ENCODE peak calls at places on chromosomes 16 and 17, in seven cellular contexts. One of them, this sample, is unnamed.

GRCh38 chr17:50541402-50541915 is 5.5 kb upstream of the SPATA20 start:
- DNase-seq in HEK293T: no peak
- DNase-seq in type B pancreatic cell: no peak
- DNase-seq in ascending aorta: no peak
- DNase-seq in AG08395: no peak
- DNase-seq in neural progenitor cell: no peak
- DNase-seq in astrocyte of the hippocampus: no peak
- DNase-seq in this sample: no peak

GRCh38 chr16:79839851-79840321 is 239.3 kb upstream of the MAF start:
- DNase-seq in astrocyte of the hippocampus: no peak
- DNase-seq in AG08395: no peak
- DNase-seq in HEK293T: no peak
- DNase-seq in neural progenitor cell: no peak
- DNase-seq in ascending aorta: no peak
- DNase-seq in type B pancreatic cell: no peak
- DNase-seq in this sample: no peak

GRCh38 chr16:68259007-68259406 is 5.3 kb upstream of the SLC7A6 start:
- DNase-seq in neural progenitor cell: no peak
- DNase-seq in HEK293T: no peak
- DNase-seq in astrocyte of the hippocampus: no peak
- DNase-seq in ascending aorta: no peak
- DNase-seq in AG08395: no peak
- DNase-seq in type B pancreatic cell: no peak
- DNase-seq in this sample: no peak

GRCh38 chr16:54176376-54176901 is 110.1 kb downstream of the IRX3 start:
- DNase-seq in astrocyte of the hippocampus: no peak
- DNase-seq in AG08395: peak
- DNase-seq in type B pancreatic cell: no peak
- DNase-seq in HEK293T: no peak
- DNase-seq in ascending aorta: no peak
- DNase-seq in neural progenitor cell: peak
- DNase-seq in this sample: peak

GRCh38 chr16:11198817-11199216 is 57.2 kb downstream of the SOCS1 start:
- DNase-seq in ascending aorta: no peak
- DNase-seq in type B pancreatic cell: no peak
- DNase-seq in astrocyte of the hippocampus: no peak
- DNase-seq in neural progenitor cell: no peak
- DNase-seq in HEK293T: no peak
- DNase-seq in AG08395: no peak
- DNase-seq in this sample: no peak

GRCh38 chr16:16982614-16983013 is 488.1 kb downstream of the XYLT1 start:
- DNase-seq in ascending aorta: no peak
- DNase-seq in astrocyte of the hippocampus: no peak
- DNase-seq in HEK293T: no peak
- DNase-seq in AG08395: no peak
- DNase-seq in type B pancreatic cell: no peak
- DNase-seq in neural progenitor cell: no peak
- DNase-seq in this sample: no peak

GRCh38 chr17:77379065-77379428 is 238.3 kb downstream of the SEC14L1 start:
- DNase-seq in HEK293T: no peak
- DNase-seq in neural progenitor cell: no peak
- DNase-seq in astrocyte of the hippocampus: no peak
- DNase-seq in ascending aorta: no peak
- DNase-seq in type B pancreatic cell: no peak
- DNase-seq in AG08395: no peak
- DNase-seq in this sample: no peak

GRCh38 chr16:56246051-56246817 is 54.9 kb downstream of the GNAO1 start:
- DNase-seq in HEK293T: no peak
- DNase-seq in neural progenitor cell: peak
- DNase-seq in ascending aorta: no peak
- DNase-seq in AG08395: no peak
- DNase-seq in type B pancreatic cell: no peak
- DNase-seq in astrocyte of the hippocampus: peak
- DNase-seq in this sample: no peak

GRCh38 chr17:53792451-53792850 is 30.3 kb upstream of the KIF2B start:
- DNase-seq in astrocyte of the hippocampus: no peak
- DNase-seq in ascending aorta: no peak
- DNase-seq in HEK293T: no peak
- DNase-seq in AG08395: no peak
- DNase-seq in neural progenitor cell: peak
- DNase-seq in type B pancreatic cell: no peak
- DNase-seq in this sample: no peak

GRCh38 chr16:15979801-15980200 is 30.4 kb downstream of the ABCC1 start:
- DNase-seq in neural progenitor cell: no peak
- DNase-seq in astrocyte of the hippocampus: no peak
- DNase-seq in HEK293T: no peak
- DNase-seq in ascending aorta: peak
- DNase-seq in AG08395: no peak
- DNase-seq in type B pancreatic cell: no peak
- DNase-seq in this sample: no peak

GRCh38 chr17:8632087-8632486 is 1.6 kb upstream of the MYH10 start:
- DNase-seq in HEK293T: no peak
- DNase-seq in ascending aorta: no peak
- DNase-seq in AG08395: no peak
- DNase-seq in type B pancreatic cell: no peak
- DNase-seq in astrocyte of the hippocampus: no peak
- DNase-seq in neural progenitor cell: peak
- DNase-seq in this sample: peak

GRCh38 chr17:5438716-5439445 is at the start of gene C1QBP:
- DNase-seq in type B pancreatic cell: peak
- DNase-seq in AG08395: peak
- DNase-seq in ascending aorta: peak
- DNase-seq in HEK293T: peak
- DNase-seq in astrocyte of the hippocampus: peak
- DNase-seq in neural progenitor cell: peak
- DNase-seq in this sample: peak

This sample was measured in endodermal cell.